ENCODE peak calls at places on chromosomes 11 and 22, in four cellular contexts. One of them, this sample, is unnamed.

GRCh38 chr11:72293391-72293790 is 49.4 kb upstream of the PHOX2A start:
- DNase-seq in activated T-helper 2 cell treated with anti-CD3 and anti-CD28 coated beads, Interferon-gamma antibody, Interleukin-2, Interleukin-4, amounts not matched to agents 10 μg/mL and 5 μg/mL and 100 μg/mL, durations not matched to agents 14 hours and 24 hours and 36 hours: no peak
- DNase-seq in naive thymus-derived CD4-positive, alpha-beta T cell: no peak
- DNase-seq in left ventricle myocardium inferior: no peak
- DNase-seq in this sample: no peak

GRCh38 chr11:64275841-64276240 is 8.6 kb downstream of the BAD start:
- DNase-seq in activated T-helper 2 cell treated with anti-CD3 and anti-CD28 coated beads, Interferon-gamma antibody, Interleukin-2, Interleukin-4, amounts not matched to agents 10 μg/mL and 5 μg/mL and 100 μg/mL, durations not matched to agents 14 hours and 24 hours and 36 hours: no peak
- DNase-seq in naive thymus-derived CD4-positive, alpha-beta T cell: no peak
- DNase-seq in left ventricle myocardium inferior: no peak
- DNase-seq in this sample: no peak

GRCh38 chr11:60389279-60389910 is 6.9 kb upstream of the MS4A14 start:
- DNase-seq in activated T-helper 2 cell treated with anti-CD3 and anti-CD28 coated beads, Interferon-gamma antibody, Interleukin-2, Interleukin-4, amounts not matched to agents 10 μg/mL and 5 μg/mL and 100 μg/mL, durations not matched to agents 14 hours and 24 hours and 36 hours: no peak
- DNase-seq in naive thymus-derived CD4-positive, alpha-beta T cell: no peak
- DNase-seq in left ventricle myocardium inferior: no peak
- DNase-seq in this sample: peak

GRCh38 chr22:27108425-27109114 is 451.2 kb downstream of the MIAT start:
- DNase-seq in activated T-helper 2 cell treated with anti-CD3 and anti-CD28 coated beads, Interferon-gamma antibody, Interleukin-2, Interleukin-4, amounts not matched to agents 10 μg/mL and 5 μg/mL and 100 μg/mL, durations not matched to agents 14 hours and 24 hours and 36 hours: no peak
- DNase-seq in naive thymus-derived CD4-positive, alpha-beta T cell: no peak
- DNase-seq in left ventricle myocardium inferior: no peak
- DNase-seq in this sample: no peak

GRCh38 chr22:38437416-38437815 is 17.6 kb downstream of the KCNJ4 start:
- DNase-seq in activated T-helper 2 cell treated with anti-CD3 and anti-CD28 coated beads, Interferon-gamma antibody, Interleukin-2, Interleukin-4, amounts not matched to agents 10 μg/mL and 5 μg/mL and 100 μg/mL, durations not matched to agents 14 hours and 24 hours and 36 hours: no peak
- DNase-seq in naive thymus-derived CD4-positive, alpha-beta T cell: no peak
- DNase-seq in left ventricle myocardium inferior: no peak
- DNase-seq in this sample: no peak

GRCh38 chr22:48714231-48714630 is 1113.4 kb downstream of the BRD1 start:
- DNase-seq in activated T-helper 2 cell treated with anti-CD3 and anti-CD28 coated beads, Interferon-gamma antibody, Interleukin-2, Interleukin-4, amounts not matched to agents 10 μg/mL and 5 μg/mL and 100 μg/mL, durations not matched to agents 14 hours and 24 hours and 36 hours: no peak
- DNase-seq in naive thymus-derived CD4-positive, alpha-beta T cell: no peak
- DNase-seq in left ventricle myocardium inferior: peak
- DNase-seq in this sample: no peak

GRCh38 chr11:70445605-70446004 is 47.3 kb downstream of the CTTN start:
- DNase-seq in activated T-helper 2 cell treated with anti-CD3 and anti-CD28 coated beads, Interferon-gamma antibody, Interleukin-2, Interleukin-4, amounts not matched to agents 10 μg/mL and 5 μg/mL and 100 μg/mL, durations not matched to agents 14 hours and 24 hours and 36 hours: no peak
- DNase-seq in naive thymus-derived CD4-positive, alpha-beta T cell: no peak
- DNase-seq in left ventricle myocardium inferior: no peak
- DNase-seq in this sample: no peak

GRCh38 chr11:119375629-119376196 is 5.8 kb downstream of the USP2 start:
- DNase-seq in activated T-helper 2 cell treated with anti-CD3 and anti-CD28 coated beads, Interferon-gamma antibody, Interleukin-2, Interleukin-4, amounts not matched to agents 10 μg/mL and 5 μg/mL and 100 μg/mL, durations not matched to agents 14 hours and 24 hours and 36 hours: no peak
- DNase-seq in naive thymus-derived CD4-positive, alpha-beta T cell: no peak
- DNase-seq in left ventricle myocardium inferior: peak
- DNase-seq in this sample: peak

GRCh38 chr22:19822301-19823117 is 32.2 kb downstream of the GNB1L start:
- DNase-seq in activated T-helper 2 cell treated with anti-CD3 and anti-CD28 coated beads, Interferon-gamma antibody, Interleukin-2, Interleukin-4, amounts not matched to agents 10 μg/mL and 5 μg/mL and 100 μg/mL, durations not matched to agents 14 hours and 24 hours and 36 hours: no peak
- DNase-seq in naive thymus-derived CD4-positive, alpha-beta T cell: no peak
- DNase-seq in left ventricle myocardium inferior: no peak
- DNase-seq in this sample: no peak

GRCh38 chr11:129145276-129145675 is 46.8 kb downstream of the ARHGAP32 start:
- DNase-seq in activated T-helper 2 cell treated with anti-CD3 and anti-CD28 coated beads, Interferon-gamma antibody, Interleukin-2, Interleukin-4, amounts not matched to agents 10 μg/mL and 5 μg/mL and 100 μg/mL, durations not matched to agents 14 hours and 24 hours and 36 hours: no peak
- DNase-seq in naive thymus-derived CD4-positive, alpha-beta T cell: no peak
- DNase-seq in left ventricle myocardium inferior: no peak
- DNase-seq in this sample: no peak